ENCODE peak calls at places on chromosome 12, in nine cellular contexts. One of them, this sample, is unnamed.

GRCh38 chr12:47945341-47945728 is 18.1 kb upstream of the TMEM106C start:
- DNase-seq in glutamatergic neuron: no peak
- DNase-seq in brain microvascular endothelial cell: no peak
- DNase-seq in PC-3: peak; percentile 14
- DNase-seq in HEK293T: no peak
- DNase-seq in HT1080: no peak
- DNase-seq in astrocyte of the spinal cord: no peak
- DNase-seq in Calu3: no peak
- DNase-seq in MV-4-11: no peak
- DNase-seq in this sample: no peak

GRCh38 chr12:31362759-31363415 is 36.9 kb upstream of the SINHCAF start:
- DNase-seq in HT1080: peak; percentile 7
- DNase-seq in astrocyte of the spinal cord: no peak
- DNase-seq in MV-4-11: peak; percentile 92
- DNase-seq in HEK293T: no peak
- DNase-seq in glutamatergic neuron: no peak
- DNase-seq in brain microvascular endothelial cell: no peak
- DNase-seq in Calu3: peak; percentile 40
- DNase-seq in PC-3: peak; percentile 26
- DNase-seq in this sample: no peak

GRCh38 chr12:76085159-76085868 is 829 bp upstream of the NAP1L1 start:
- DNase-seq in Calu3: no peak
- DNase-seq in glutamatergic neuron: no peak
- DNase-seq in HT1080: no peak
- DNase-seq in PC-3: no peak
- DNase-seq in astrocyte of the spinal cord: peak; percentile 43
- DNase-seq in HEK293T: no peak
- DNase-seq in brain microvascular endothelial cell: peak; percentile 78
- DNase-seq in MV-4-11: peak; percentile 71
- DNase-seq in this sample: peak; percentile 68

GRCh38 chr12:64256166-64256800 is 34.2 kb upstream of the KICS2 start:
- DNase-seq in brain microvascular endothelial cell: peak; percentile 16
- DNase-seq in MV-4-11: peak; percentile 41
- DNase-seq in astrocyte of the spinal cord: peak; percentile 72
- DNase-seq in PC-3: peak; percentile 85
- DNase-seq in HEK293T: peak; percentile 27
- DNase-seq in Calu3: peak; percentile 24
- DNase-seq in HT1080: peak; percentile 50
- DNase-seq in glutamatergic neuron: no peak
- DNase-seq in this sample: peak; percentile 65

GRCh38 chr12:57224973-57225679 is 4.4 kb upstream of the SHMT2 start:
- DNase-seq in glutamatergic neuron: peak; percentile 74
- DNase-seq in Calu3: peak; percentile 63
- DNase-seq in HEK293T: no peak
- DNase-seq in astrocyte of the spinal cord: no peak
- DNase-seq in PC-3: no peak
- DNase-seq in HT1080: no peak
- DNase-seq in brain microvascular endothelial cell: no peak
- DNase-seq in MV-4-11: no peak
- DNase-seq in this sample: no peak

GRCh38 chr12:19306366-19306765 is 132.9 kb upstream of the AEBP2 start:
- DNase-seq in astrocyte of the spinal cord: no peak
- DNase-seq in glutamatergic neuron: no peak
- DNase-seq in PC-3: no peak
- DNase-seq in MV-4-11: no peak
- DNase-seq in HEK293T: no peak
- DNase-seq in brain microvascular endothelial cell: no peak
- DNase-seq in Calu3: no peak
- DNase-seq in HT1080: no peak
- DNase-seq in this sample: no peak

GRCh38 chr12:102833687-102834435 is 83.2 kb downstream of the PAH start:
- DNase-seq in brain microvascular endothelial cell: peak; percentile 14
- DNase-seq in HT1080: no peak
- DNase-seq in HEK293T: peak; percentile 10
- DNase-seq in MV-4-11: no peak
- DNase-seq in astrocyte of the spinal cord: no peak
- DNase-seq in PC-3: peak; percentile 17
- DNase-seq in Calu3: peak; percentile 6
- DNase-seq in glutamatergic neuron: no peak
- DNase-seq in this sample: peak; percentile 21

GRCh38 chr12:2290091-2290490 is 237.3 kb downstream of the CACNA1C start:
- DNase-seq in glutamatergic neuron: no peak
- DNase-seq in HEK293T: no peak
- DNase-seq in MV-4-11: no peak
- DNase-seq in PC-3: no peak
- DNase-seq in astrocyte of the spinal cord: no peak
- DNase-seq in Calu3: no peak
- DNase-seq in brain microvascular endothelial cell: no peak
- DNase-seq in HT1080: no peak
- DNase-seq in this sample: no peak

GRCh38 chr12:15173142-15173541 is 48.1 kb downstream of the RERG start:
- DNase-seq in glutamatergic neuron: no peak
- DNase-seq in PC-3: no peak
- DNase-seq in brain microvascular endothelial cell: no peak
- DNase-seq in MV-4-11: no peak
- DNase-seq in HT1080: no peak
- DNase-seq in HEK293T: no peak
- DNase-seq in astrocyte of the spinal cord: no peak
- DNase-seq in Calu3: no peak
- DNase-seq in this sample: no peak

GRCh38 chr12:125552223-125552747 is 487.1 kb downstream of the AACS start:
- DNase-seq in HEK293T: no peak
- DNase-seq in glutamatergic neuron: no peak
- DNase-seq in PC-3: no peak
- DNase-seq in HT1080: no peak
- DNase-seq in astrocyte of the spinal cord: no peak
- DNase-seq in Calu3: no peak
- DNase-seq in brain microvascular endothelial cell: no peak
- DNase-seq in MV-4-11: peak; percentile 28
- DNase-seq in this sample: no peak

GRCh38 chr12:127310548-127310947 is 956.4 kb upstream of the TMEM132C start:
- DNase-seq in brain microvascular endothelial cell: no peak
- DNase-seq in HT1080: no peak
- DNase-seq in glutamatergic neuron: no peak
- DNase-seq in Calu3: no peak
- DNase-seq in MV-4-11: no peak
- DNase-seq in astrocyte of the spinal cord: no peak
- DNase-seq in PC-3: no peak
- DNase-seq in HEK293T: no peak
- DNase-seq in this sample: no peak

GRCh38 chr12:3135522-3136461 is 58.6 kb downstream of the TSPAN9 start:
- DNase-seq in Calu3: peak; percentile 53
- DNase-seq in MV-4-11: peak; percentile 45
- DNase-seq in brain microvascular endothelial cell: peak; percentile 61
- DNase-seq in glutamatergic neuron: peak; percentile 57
- DNase-seq in astrocyte of the spinal cord: peak; percentile 76
- DNase-seq in HEK293T: peak; percentile 88
- DNase-seq in PC-3: peak; percentile 69
- DNase-seq in HT1080: peak; percentile 84
- DNase-seq in this sample: peak; percentile 83

GRCh38 chr12:90653051-90653450 is 301.9 kb downstream of the CCER1 start:
- DNase-seq in HT1080: no peak
- DNase-seq in Calu3: no peak
- DNase-seq in PC-3: no peak
- DNase-seq in HEK293T: no peak
- DNase-seq in astrocyte of the spinal cord: peak; percentile 16
- DNase-seq in MV-4-11: no peak
- DNase-seq in brain microvascular endothelial cell: peak; percentile 25
- DNase-seq in glutamatergic neuron: no peak
- DNase-seq in this sample: no peak

GRCh38 chr12:116222358-116222757 is 55.1 kb downstream of the MED13L start:
- DNase-seq in brain microvascular endothelial cell: peak; percentile 93
- DNase-seq in HEK293T: no peak
- DNase-seq in astrocyte of the spinal cord: peak; percentile 95
- DNase-seq in Calu3: peak; percentile 57
- DNase-seq in glutamatergic neuron: no peak
- DNase-seq in MV-4-11: peak; percentile 45
- DNase-seq in PC-3: peak; percentile 94
- DNase-seq in HT1080: peak; percentile 53
- DNase-seq in this sample: peak; percentile 77

GRCh38 chr12:93913845-93914244 is 234.5 kb upstream of the PLXNC1 start:
- DNase-seq in HEK293T: no peak
- DNase-seq in PC-3: no peak
- DNase-seq in glutamatergic neuron: no peak
- DNase-seq in HT1080: peak; percentile 43
- DNase-seq in astrocyte of the spinal cord: peak; percentile 75
- DNase-seq in Calu3: no peak
- DNase-seq in MV-4-11: no peak
- DNase-seq in brain microvascular endothelial cell: peak; percentile 46
- DNase-seq in this sample: no peak

GRCh38 chr12:111942557-111942956 is 70.4 kb downstream of the TMEM116 start:
- DNase-seq in brain microvascular endothelial cell: peak; percentile 74
- DNase-seq in HEK293T: no peak
- DNase-seq in astrocyte of the spinal cord: peak; percentile 68
- DNase-seq in PC-3: peak; percentile 94
- DNase-seq in HT1080: peak; percentile 82
- DNase-seq in glutamatergic neuron: no peak
- DNase-seq in Calu3: peak; percentile 60
- DNase-seq in MV-4-11: peak; percentile 6
- DNase-seq in this sample: peak; percentile 67

GRCh38 chr12:107875772-107876171 is 101.3 kb downstream of the ASCL4 start:
- DNase-seq in Calu3: no peak
- DNase-seq in glutamatergic neuron: no peak
- DNase-seq in astrocyte of the spinal cord: no peak
- DNase-seq in MV-4-11: no peak
- DNase-seq in HT1080: no peak
- DNase-seq in PC-3: no peak
- DNase-seq in HEK293T: no peak
- DNase-seq in brain microvascular endothelial cell: no peak
- DNase-seq in this sample: no peak

GRCh38 chr12:131901431-131902331 is 7.3 kb downstream of the ULK1 start:
- DNase-seq in glutamatergic neuron: no peak
- DNase-seq in HT1080: no peak
- DNase-seq in HEK293T: no peak
- DNase-seq in Calu3: peak; percentile 44
- DNase-seq in PC-3: no peak
- DNase-seq in astrocyte of the spinal cord: no peak
- DNase-seq in MV-4-11: no peak
- DNase-seq in brain microvascular endothelial cell: no peak
- DNase-seq in this sample: peak; percentile 21

GRCh38 chr12:126290456-126290855 is 1225.2 kb downstream of the AACS start:
- DNase-seq in PC-3: no peak
- DNase-seq in glutamatergic neuron: no peak
- DNase-seq in MV-4-11: no peak
- DNase-seq in HEK293T: no peak
- DNase-seq in astrocyte of the spinal cord: no peak
- DNase-seq in Calu3: no peak
- DNase-seq in HT1080: no peak
- DNase-seq in brain microvascular endothelial cell: no peak
- DNase-seq in this sample: no peak

GRCh38 chr12:117699575-117699974 is 269.2 kb downstream of the KSR2 start:
- DNase-seq in Calu3: no peak
- DNase-seq in brain microvascular endothelial cell: no peak
- DNase-seq in PC-3: peak; percentile 86
- DNase-seq in astrocyte of the spinal cord: no peak
- DNase-seq in HEK293T: no peak
- DNase-seq in glutamatergic neuron: no peak
- DNase-seq in MV-4-11: no peak
- DNase-seq in HT1080: no peak
- DNase-seq in this sample: no peak

GRCh38 chr12:11174022-11174421 is 3.0 kb downstream of the SMIM10L1 start:
- DNase-seq in PC-3: no peak
- DNase-seq in HT1080: no peak
- DNase-seq in HEK293T: no peak
- DNase-seq in astrocyte of the spinal cord: peak; percentile 32
- DNase-seq in Calu3: no peak
- DNase-seq in brain microvascular endothelial cell: no peak
- DNase-seq in glutamatergic neuron: no peak
- DNase-seq in MV-4-11: no peak
- DNase-seq in this sample: no peak

GRCh38 chr12:11830298-11830937 is 180.9 kb downstream of the ETV6 start:
- DNase-seq in PC-3: no peak
- DNase-seq in glutamatergic neuron: no peak
- DNase-seq in HEK293T: no peak
- DNase-seq in Calu3: no peak
- DNase-seq in brain microvascular endothelial cell: no peak
- DNase-seq in MV-4-11: no peak
- DNase-seq in astrocyte of the spinal cord: no peak
- DNase-seq in HT1080: no peak
- DNase-seq in this sample: no peak

GRCh38 chr12:124389537-124390441 is 94.9 kb downstream of the RFLNA start:
- DNase-seq in brain microvascular endothelial cell: no peak
- DNase-seq in MV-4-11: no peak
- DNase-seq in HT1080: no peak
- DNase-seq in PC-3: no peak
- DNase-seq in astrocyte of the spinal cord: no peak
- DNase-seq in HEK293T: no peak
- DNase-seq in Calu3: no peak
- DNase-seq in glutamatergic neuron: no peak
- DNase-seq in this sample: no peak

GRCh38 chr12:91139264-91139663 is 28.0 kb upstream of the LUM start:
- DNase-seq in MV-4-11: no peak
- DNase-seq in brain microvascular endothelial cell: no peak
- DNase-seq in glutamatergic neuron: no peak
- DNase-seq in HT1080: no peak
- DNase-seq in PC-3: no peak
- DNase-seq in HEK293T: no peak
- DNase-seq in Calu3: no peak
- DNase-seq in astrocyte of the spinal cord: no peak
- DNase-seq in this sample: no peak

GRCh38 chr12:23083267-23083666 is 458.3 kb downstream of the ETNK1 start:
- DNase-seq in Calu3: peak; percentile 7
- DNase-seq in astrocyte of the spinal cord: peak; percentile 86
- DNase-seq in PC-3: peak; percentile 16
- DNase-seq in brain microvascular endothelial cell: peak; percentile 97
- DNase-seq in HT1080: peak; percentile 84
- DNase-seq in glutamatergic neuron: no peak
- DNase-seq in MV-4-11: peak; percentile 13
- DNase-seq in HEK293T: no peak
- DNase-seq in this sample: peak; percentile 2